ENCODE peak calls at places on chromosomes 5 and 9, in nine cellular contexts. J is adrenal gland; N is BE2C; X is lung; G is IMR-90; A is CD8-positive, alpha-beta T cell; P is GM23248; B is CD4-positive, alpha-beta memory T cell; M is cardiac muscle cell. K is an unnamed sample.
A peak's percentile ranks its signal among the peaks of the same experiment; 100 is the strongest.

GRCh38 chr9:128894764-128895163 is 12.8 kb downstream of the LRRC8A start:
- DNase-seq in J (no peak), N (no peak), X (no peak), G (no peak), A (no peak), P (no peak), B (no peak), M (no peak), K (no peak)

GRCh38 chr9:38423273-38423938 is 848 bp downstream of the IGFBPL1 start:
- DNase-seq in J (no peak), N (no peak), X (no peak), G (no peak), A (no peak), P (no peak), B (no peak), M (no peak), K (no peak)

GRCh38 chr5:123610665-123611406 is 98.9 kb downstream of the CSNK1G3 start:
- DNase-seq in J (no peak), N (peak; percentile 38), X (no peak), G (peak; percentile 80), A (no peak), P (peak; percentile 74), B (peak; percentile 56), M (peak; percentile 62), K (no peak)

GRCh38 chr9:93568169-93568568 is 8.2 kb upstream of the PHF2 start:
- DNase-seq in J (no peak), N (no peak), X (no peak), G (no peak), A (no peak), P (no peak), B (no peak), M (no peak), K (no peak)

GRCh38 chr9:125509476-125509875 is 197.5 kb downstream of the MAPKAP1 start:
- DNase-seq in J (no peak), N (peak; percentile 44), X (no peak), G (peak; percentile 87), A (no peak), P (peak; percentile 83), B (no peak), M (peak; percentile 69), K (no peak)

GRCh38 chr5:10018211-10018610 is 231.5 kb downstream of the ATPSCKMT start:
- DNase-seq in J (no peak), N (no peak), X (no peak), G (peak; percentile 33), A (no peak), P (peak; percentile 14), B (no peak), M (no peak), K (no peak)

GRCh38 chr9:124216474-124217176 is 41.1 kb upstream of the NEK6 start:
- DNase-seq in J (no peak), N (no peak), X (peak; percentile 59), G (no peak), A (peak; percentile 33), P (no peak), B (peak; percentile 28), M (no peak), K (no peak)

GRCh38 chr5:1204693-1205242 is 3.4 kb downstream of the SLC6A19 start:
- DNase-seq in J (no peak), N (peak; percentile 47), X (no peak), G (peak; percentile 38), A (no peak), P (peak; percentile 56), B (no peak), M (peak; percentile 59), K (no peak)

DNA sequence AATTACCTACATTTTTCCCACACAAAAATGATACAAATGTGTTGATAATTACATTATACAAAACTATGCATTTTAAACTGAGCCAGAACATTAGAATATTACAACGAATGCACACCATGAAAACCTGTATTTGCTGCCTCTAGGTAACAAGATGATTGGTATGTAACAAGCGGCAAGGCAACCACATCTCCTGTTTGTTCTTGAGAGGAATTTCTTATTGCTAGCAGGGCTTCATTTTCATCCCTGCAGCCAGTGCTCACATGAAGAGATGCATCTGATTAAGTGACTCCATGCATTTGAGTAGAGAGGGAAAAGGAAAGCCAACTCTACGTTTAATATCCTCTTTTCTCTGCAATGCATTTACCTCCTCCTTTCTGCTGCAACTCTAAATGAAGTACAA is 36.6 kb downstream of the FRMD3 start:
- DNase-seq in J (no peak), N (no peak), X (no peak), G (no peak), A (no peak), P (no peak), B (no peak), M (no peak), K (no peak)
- H3K4me1 ChIP-seq in J (peaks cover 4% of the 10 kb centered on the region), N (peaks cover 18% of the 10 kb centered on the region), X (peaks cover 1% of the 10 kb centered on the region), G (no peaks in the 10 kb centered on the region), A (no peaks in the 10 kb centered on the region), P (peaks cover 13% of the 10 kb centered on the region), B (no peaks in the 10 kb centered on the region), M (no peaks in the 10 kb centered on the region), K (peaks cover 29% of the 10 kb centered on the region)

DNA sequence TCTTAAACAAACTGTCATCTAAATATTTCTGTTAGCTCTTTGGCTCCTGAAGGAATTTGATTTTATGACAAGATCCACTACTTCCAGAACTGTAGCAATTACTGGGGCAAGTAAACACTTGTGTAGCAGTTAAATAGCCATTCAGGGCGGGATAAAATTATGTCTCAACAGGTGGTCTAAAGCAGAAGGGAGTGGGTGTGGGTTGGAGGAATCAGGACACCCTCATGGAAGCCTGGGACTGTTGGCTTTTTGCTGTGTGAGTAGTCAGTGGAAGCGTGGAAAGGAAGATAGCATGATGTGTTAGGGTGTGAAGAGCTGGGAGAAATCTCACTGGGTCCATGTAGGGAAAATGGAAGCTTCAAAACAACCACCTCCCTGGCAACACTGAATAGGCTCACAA is 127.1 kb downstream of the FBXL7 start:
- DNase-seq in J (no peak), N (no peak), X (no peak), G (no peak), A (no peak), P (no peak), B (no peak), M (no peak), K (no peak)
- H3K4me1 ChIP-seq in J (no peaks in the 10 kb centered on the region), N (no peaks in the 10 kb centered on the region), X (no peaks in the 10 kb centered on the region), G (no peaks in the 10 kb centered on the region), A (no peaks in the 10 kb centered on the region), P (peaks cover 12% of the 10 kb centered on the region), B (no peaks in the 10 kb centered on the region), M (no peaks in the 10 kb centered on the region), K (peaks cover 11% of the 10 kb centered on the region)

GRCh38 chr5:56732147-56732546 is 83.2 kb upstream of the MAP3K1 start:
- DNase-seq in J (no peak), N (no peak), X (no peak), G (no peak), A (no peak), P (no peak), B (no peak), M (no peak), K (no peak)

GRCh38 chr5:56725709-56726108 is 89.6 kb upstream of the MAP3K1 start:
- DNase-seq in J (no peak), N (no peak), X (no peak), G (peak; percentile 36), A (no peak), P (no peak), B (no peak), M (peak; percentile 19), K (no peak)

GRCh38 chr5:56733580-56733979 is 81.8 kb upstream of the MAP3K1 start:
- DNase-seq in J (no peak), N (no peak), X (no peak), G (no peak), A (no peak), P (no peak), B (no peak), M (no peak), K (no peak)

GRCh38 chr5:56734066-56734766 is 81.1 kb upstream of the MAP3K1 start:
- DNase-seq in J (peak; percentile 20), N (no peak), X (no peak), G (no peak), A (no peak), P (no peak), B (no peak), M (no peak), K (no peak)

DNA sequence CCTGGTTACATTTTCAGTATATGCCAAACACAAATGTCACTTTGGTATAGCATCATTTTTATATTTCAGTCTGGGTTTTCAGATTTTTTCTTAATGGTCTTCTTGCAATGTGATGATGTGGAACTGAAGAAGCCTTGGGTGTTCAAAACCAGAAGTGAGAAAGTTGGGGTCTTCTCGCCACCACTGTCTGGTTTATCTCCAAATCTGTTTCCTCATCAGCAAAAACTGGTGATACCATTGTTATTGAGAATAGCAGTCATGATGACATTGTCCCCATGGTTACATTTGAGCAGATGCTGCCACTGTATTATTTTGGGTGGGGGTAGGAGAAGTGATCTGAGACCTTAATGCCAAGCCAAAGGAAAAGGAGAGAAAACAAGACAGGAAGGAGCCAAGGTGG is 85.9 kb upstream of the MAP3K1 start:
- DNase-seq in J (no peak), N (no peak), X (no peak), G (no peak), A (no peak), P (no peak), B (no peak), M (no peak), K (no peak)
- H3K4me1 ChIP-seq in J (peaks cover 7% of the 10 kb centered on the region), N (no peaks in the 10 kb centered on the region), X (no peaks in the 10 kb centered on the region), G (no peaks in the 10 kb centered on the region), A (peaks cover 2% of the 10 kb centered on the region), P (no peaks in the 10 kb centered on the region), B (peaks cover 16% of the 10 kb centered on the region), M (peaks cover 17% of the 10 kb centered on the region), K (no peaks in the 10 kb centered on the region)

GRCh38 chr5:168305281-168305680 is 13.8 kb downstream of the WWC1 start:
- DNase-seq in J (no peak), N (no peak), X (no peak), G (no peak), A (no peak), P (no peak), B (no peak), M (no peak), K (no peak)

GRCh38 chr5:168307022-168307421 is 15.6 kb downstream of the WWC1 start:
- DNase-seq in J (no peak), N (no peak), X (no peak), G (no peak), A (no peak), P (no peak), B (no peak), M (no peak), K (no peak)

GRCh38 chr5:168311061-168311566 is 19.7 kb downstream of the WWC1 start:
- DNase-seq in J (no peak), N (no peak), X (no peak), G (no peak), A (no peak), P (no peak), B (no peak), M (no peak), K (no peak)

GRCh38 chr5:168308976-168309598 is 17.6 kb downstream of the WWC1 start:
- DNase-seq in J (no peak), N (no peak), X (no peak), G (no peak), A (no peak), P (no peak), B (no peak), M (no peak), K (no peak)

DNA sequence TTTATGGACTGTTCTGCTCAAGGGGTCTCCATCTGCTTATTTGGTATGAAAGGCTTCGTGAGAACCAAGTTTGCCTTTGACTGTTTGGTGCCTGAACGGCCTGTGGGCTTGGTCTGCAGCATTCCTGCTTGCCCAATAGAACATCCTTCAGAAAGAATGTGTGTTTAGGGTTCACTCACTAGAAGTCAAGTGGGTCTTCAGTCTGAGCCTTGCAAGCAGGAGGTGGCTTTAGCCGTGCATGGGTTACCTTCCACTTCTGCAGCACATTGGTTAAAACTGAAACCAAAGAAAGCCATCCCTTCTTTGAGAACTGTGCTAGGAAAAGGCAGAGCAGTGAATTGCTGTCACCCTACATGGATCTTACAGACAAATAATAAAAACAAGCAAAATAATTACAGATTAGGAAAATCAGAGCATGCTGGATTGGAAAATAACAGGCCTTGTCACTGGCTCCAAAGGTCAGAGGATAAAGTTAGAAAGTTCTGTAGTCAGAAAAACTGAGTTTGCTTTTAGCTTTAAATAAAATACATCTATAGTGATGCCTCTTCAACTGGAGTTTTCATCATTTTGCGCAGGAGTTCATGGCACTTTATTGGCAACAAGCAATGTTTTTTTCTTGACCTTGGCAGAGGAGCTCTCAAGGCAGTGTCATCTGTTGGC is 16.6 kb downstream of the WWC1 start:
- DNase-seq in J (no peak), N (no peak), X (peak; percentile 60), G (no peak), A (no peak), P (no peak), B (no peak), M (no peak), K (no peak)
- H3K4me1 ChIP-seq in J (no peaks in the 10 kb centered on the region), N (no peaks in the 10 kb centered on the region), X (peaks cover 6% of the 10 kb centered on the region), G (peaks cover 6% of the 10 kb centered on the region), A (no peaks in the 10 kb centered on the region), P (peaks cover 3% of the 10 kb centered on the region), B (no peaks in the 10 kb centered on the region), M (no peaks in the 10 kb centered on the region), K (peaks cover 12% of the 10 kb centered on the region)

K was measured in SJSA1.